ENCODE peak calls at places on chromosomes 4 and X, in five cellular contexts. N is pancreas, I is A549, S is lower lobe of right lung, Z is substantia nigra. V is an unnamed sample.

GRCh38 chr4:52126946-52127345 is 75.8 kb downstream of the SPATA18 start:
- DNase-seq in N (no peak), I (no peak), S (no peak), Z (no peak), V (no peak)

GRCh38 chrX:112643721-112644120 is 36.0 kb downstream of the LHFPL1 start:
- DNase-seq in N (no peak), I (no peak), S (no peak), Z (no peak), V (no peak)

GRCh38 chr4:184157322-184157721 is 60.4 kb downstream of the ENPP6 start:
- DNase-seq in N (no peak), I (no peak), S (no peak), Z (no peak), V (no peak)

GRCh38 chr4:116796022-116796421 is 289.4 kb downstream of the TRAM1L1 start:
- DNase-seq in N (no peak), I (no peak), S (no peak), Z (no peak), V (no peak)

GRCh38 chr4:1099270-1099669 is 14.1 kb downstream of the RNF212 start:
- DNase-seq in N (no peak), I (no peak), S (no peak), Z (no peak), V (no peak)

GRCh38 chr4:87529187-87529586 is at the start of gene SPARCL1:
- DNase-seq in N (no peak), I (no peak), S (no peak), Z (no peak), V (no peak)

GRCh38 chr4:114334808-114335739 is 263.5 kb upstream of the UGT8 start:
- DNase-seq in N (no peak), I (no peak), S (no peak), Z (no peak), V (no peak)

GRCh38 chr4:7067147-7067522 is 729 bp downstream of the GRPEL1 start:
- DNase-seq in N (no peak), I (no peak), S (no peak), Z (no peak), V (no peak)

GRCh38 chr4:33914386-33914785 is 2329.9 kb downstream of the ARAP2 start:
- DNase-seq in N (no peak), I (no peak), S (no peak), Z (no peak), V (no peak)

GRCh38 chrX:19443886-19444530 is 71.3 kb downstream of the MAP3K15 start:
- DNase-seq in N (no peak), I (no peak), S (no peak), Z (no peak), V (no peak)

GRCh38 chr4:59608466-59608865 is 1591.7 kb upstream of the ADGRL3 start:
- DNase-seq in N (no peak), I (no peak), S (no peak), Z (no peak), V (no peak)

GRCh38 chr4:22962186-22962786 is 269.5 kb downstream of the GBA3 start:
- DNase-seq in N (no peak), I (no peak), S (no peak), Z (no peak), V (no peak)

GRCh38 chr4:104395219-104395618 is 99.5 kb downstream of the CXXC4 start:
- DNase-seq in N (no peak), I (no peak), S (no peak), Z (no peak), V (no peak)

GRCh38 chrX:119895843-119896326 is at the start of gene AKAP14:
- DNase-seq in N (no peak), I (no peak), S (no peak), Z (no peak), V (no peak)

GRCh38 chr4:148239406-148239805 is 202.8 kb downstream of the NR3C2 start:
- DNase-seq in N (peak; percentile 15), I (no peak), S (no peak), Z (no peak), V (no peak)

GRCh38 chr4:156138781-156139280 is 185.2 kb upstream of the CTSO start:
- DNase-seq in N (no peak), I (no peak), S (no peak), Z (no peak), V (no peak)

GRCh38 chrX:41759817-41760216 is 35.8 kb downstream of the GPR82 start:
- DNase-seq in N (no peak), I (no peak), S (no peak), Z (no peak), V (no peak)

GRCh38 chrX:2533424-2533823 is 32.6 kb upstream of the DHRSX start:
- DNase-seq in N (no peak), I (no peak), S (no peak), Z (no peak), V (no peak)

GRCh38 chr4:123986268-123986798 is 589.7 kb downstream of the SPRY1 start:
- DNase-seq in N (no peak), I (no peak), S (no peak), Z (no peak), V (no peak)

GRCh38 chr4:163384434-163384833 is 40.7 kb downstream of the NPY5R start:
- DNase-seq in N (no peak), I (no peak), S (no peak), Z (no peak), V (no peak)

GRCh38 chr4:163380703-163381102 is 37.0 kb downstream of the NPY5R start:
- DNase-seq in N (no peak), I (no peak), S (no peak), Z (no peak), V (no peak)

GRCh38 chr4:163384926-163385325 is 41.2 kb downstream of the NPY5R start:
- DNase-seq in N (no peak), I (no peak), S (no peak), Z (no peak), V (no peak)

GRCh38 chr4:163385466-163385865 is 41.8 kb downstream of the NPY5R start:
- DNase-seq in N (no peak), I (no peak), S (no peak), Z (no peak), V (no peak)

GRCh38 chr4:163382178-163382869 is 38.6 kb downstream of the NPY5R start:
- DNase-seq in N (no peak), I (no peak), S (no peak), Z (no peak), V (no peak)
- H3K27ac ChIP-seq in N (no peak overlapping the region), I (no peak overlapping the region), S (no peak overlapping the region), Z (no peak overlapping the region), V (no peak overlapping the region)

DNA sequence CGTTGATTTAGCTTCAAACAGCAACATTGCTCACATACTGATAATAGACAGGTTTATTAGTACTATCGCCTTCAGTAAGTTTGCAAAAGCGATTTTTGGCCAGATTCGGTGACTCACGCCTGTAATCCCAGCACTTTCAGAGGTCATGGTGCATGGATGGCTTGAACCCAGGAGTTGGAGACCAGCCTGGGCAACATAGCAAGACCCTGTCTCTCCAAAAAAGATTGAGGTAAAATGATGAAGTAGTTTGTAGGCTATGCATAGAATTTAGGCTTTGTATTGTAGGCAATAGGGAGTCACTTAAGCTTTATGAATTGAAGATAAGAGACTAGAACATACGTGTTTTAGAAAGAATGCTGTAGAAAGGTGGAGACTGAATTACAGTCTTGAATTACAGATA is 1.1 kb upstream of the GNPDA2 start:
- DNase-seq in N (no peak), I (no peak), S (no peak), Z (no peak), V (no peak)
- H3K27ac ChIP-seq in N (no peak overlapping the region), I (no peak overlapping the region), S (no peak overlapping the region), Z (no peak overlapping the region), V (no peak overlapping the region)

GRCh38 chrX:106932960-106933537 is 12.8 kb downstream of the CLDN2 start:
- DNase-seq in N (no peak), I (no peak), S (no peak), Z (no peak), V (no peak)
- H3K27ac ChIP-seq in N (no peak overlapping the region), I (peak overlapping the region; percentile 99), S (no peak overlapping the region), Z (no peak overlapping the region), V (no peak overlapping the region)

GRCh38 chr4:182309877-182310276 is 66.7 kb downstream of the TENM3 start:
- DNase-seq in N (no peak), I (no peak), S (no peak), Z (no peak), V (no peak)

GRCh38 chr4:182310316-182310715 is 67.1 kb downstream of the TENM3 start:
- DNase-seq in N (no peak), I (no peak), S (no peak), Z (no peak), V (no peak)

GRCh38 chr4:182306792-182307507 is 63.7 kb downstream of the TENM3 start:
- DNase-seq in N (no peak), I (no peak), S (no peak), Z (no peak), V (no peak)

GRCh38 chr4:182303847-182304246 is 60.6 kb downstream of the TENM3 start:
- DNase-seq in N (no peak), I (no peak), S (no peak), Z (no peak), V (no peak)

GRCh38 chr4:182307746-182308145 is 64.5 kb downstream of the TENM3 start:
- DNase-seq in N (peak; percentile 48), I (no peak), S (no peak), Z (no peak), V (peak; percentile 84)
- H3K27ac ChIP-seq in N (no peak overlapping the region), I (no peak overlapping the region), S (no peak overlapping the region), Z (no peak overlapping the region), V (peak overlapping the region; percentile 88)

GRCh38 chr4:158172196-158172557 is 648 bp downstream of the GASK1B start:
- DNase-seq in N (no peak), I (no peak), S (no peak), Z (no peak), V (no peak)
- H3K27ac ChIP-seq in N (peak overlapping the region; percentile 25), I (peak overlapping the region; percentile 60), S (peak overlapping the region; percentile 74), Z (peak overlapping the region; percentile 24), V (peak overlapping the region; percentile 16)

GRCh38 chrX:56233682-56234081 is 1.5 kb downstream of the KLF8 start:
- DNase-seq in N (peak; percentile 36), I (no peak), S (peak; percentile 76), Z (no peak), V (no peak)
- H3K27ac ChIP-seq in N (no peak overlapping the region), I (no peak overlapping the region), S (peak overlapping the region; percentile 75), Z (no peak overlapping the region), V (no peak overlapping the region)

GRCh38 chr4:45897934-45898585 is 225.8 kb downstream of the GABRG1 start:
- DNase-seq in N (no peak), I (no peak), S (no peak), Z (no peak), V (no peak)
- H3K27ac ChIP-seq in N (no peak overlapping the region), I (no peak overlapping the region), S (no peak overlapping the region), Z (no peak overlapping the region), V (no peak overlapping the region)